ENCODE peak calls at places on chromosome X, in five cellular contexts. R is fibroblast of lung, Y is left ventricle myocardium inferior, N is thyroid gland, H is K562. K is an unnamed sample.

GRCh38 chrX:75155454-75155829 is 641 bp downstream of the ABCB7 start:
- DNase-seq in R (peak; percentile 6), N (no peak), Y (no peak), H (peak; percentile 18), K (no peak)

GRCh38 chrX:15947648-15948317 is 93.2 kb upstream of the AP1S2 start:
- DNase-seq in N (no peak), H (peak; percentile 6), R (peak; percentile 69), Y (no peak), K (no peak)

GRCh38 chrX:39309018-39309620 is 507.9 kb downstream of the MID1IP1 start:
- DNase-seq in N (no peak), Y (no peak), H (no peak), R (peak; percentile 75), K (no peak)

GRCh38 chrX:18353931-18354368 is 538 bp downstream of the SCML2 start:
- DNase-seq in H (peak; percentile 39), Y (no peak), R (no peak), N (peak; percentile 18), K (peak; percentile 38)

GRCh38 chrX:69285401-69285871 is 120.2 kb upstream of the PJA1 start:
- DNase-seq in H (no peak), N (no peak), Y (peak; percentile 51), R (no peak), K (no peak)

GRCh38 chrX:10239611-10240064 is 82.9 kb downstream of the CLCN4 start:
- DNase-seq in H (no peak), R (peak; percentile 73), Y (no peak), N (no peak), K (no peak)

GRCh38 chrX:10922158-10922557 is 189.0 kb upstream of the HCCS start:
- DNase-seq in H (no peak), Y (no peak), R (peak; percentile 86), N (peak; percentile 15), K (no peak)

GRCh38 chrX:9464435-9465371 is at the start of gene TBL1X:
- DNase-seq in Y (peak; percentile 64), H (peak; percentile 92), N (peak; percentile 52), R (peak; percentile 28), K (peak; percentile 76)

GRCh38 chrX:24862343-24862742 is 153.4 kb downstream of the ARX start:
- DNase-seq in Y (no peak), H (no peak), N (no peak), R (peak; percentile 25), K (no peak)

GRCh38 chrX:37796302-37796701 is 16.4 kb downstream of the CYBB start:
- DNase-seq in N (no peak), H (no peak), Y (no peak), R (no peak), K (no peak)

GRCh38 chrX:26574208-26574607 is 358.2 kb downstream of the MAGEB5 start:
- DNase-seq in H (no peak), R (no peak), Y (no peak), N (no peak), K (no peak)

GRCh38 chrX:41921492-41922124 is 1.7 kb downstream of the CASK start:
- DNase-seq in Y (no peak), H (no peak), N (no peak), R (peak; percentile 34), K (no peak)

GRCh38 chrX:152988536-152989291 is 5.2 kb downstream of the PNMA5 start:
- DNase-seq in N (no peak), R (no peak), Y (no peak), H (no peak), K (no peak)

GRCh38 chrX:85611926-85612325 is 232.5 kb upstream of the POF1B start:
- DNase-seq in Y (no peak), H (no peak), R (peak; percentile 4), N (no peak), K (no peak)

GRCh38 chrX:38974542-38974941 is 173.3 kb downstream of the MID1IP1 start:
- DNase-seq in Y (no peak), R (no peak), N (no peak), H (no peak), K (no peak)

GRCh38 chrX:29530520-29530919 is 684.8 kb upstream of the MAGEB2 start:
- DNase-seq in R (peak; percentile 51), H (no peak), Y (no peak), N (no peak), K (no peak)

GRCh38 chrX:104566921-104567501 is 1.0 kb downstream of the IL1RAPL2 start:
- DNase-seq in N (peak; percentile 8), Y (no peak), H (no peak), R (no peak), K (no peak)

GRCh38 chrX:104567506-104567905 is 1.5 kb downstream of the IL1RAPL2 start:
- DNase-seq in Y (no peak), H (no peak), R (no peak), N (no peak), K (no peak)

GRCh38 chrX:104564335-104564734 is 1.7 kb upstream of the IL1RAPL2 start:
- DNase-seq in H (no peak), Y (no peak), N (no peak), R (no peak), K (no peak)

GRCh38 chrX:104565791-104566687 is at the start of gene IL1RAPL2:
- DNase-seq in H (peak; percentile 29), N (peak; percentile 66), R (peak; percentile 19), Y (no peak), K (peak; percentile 28)

DNA sequence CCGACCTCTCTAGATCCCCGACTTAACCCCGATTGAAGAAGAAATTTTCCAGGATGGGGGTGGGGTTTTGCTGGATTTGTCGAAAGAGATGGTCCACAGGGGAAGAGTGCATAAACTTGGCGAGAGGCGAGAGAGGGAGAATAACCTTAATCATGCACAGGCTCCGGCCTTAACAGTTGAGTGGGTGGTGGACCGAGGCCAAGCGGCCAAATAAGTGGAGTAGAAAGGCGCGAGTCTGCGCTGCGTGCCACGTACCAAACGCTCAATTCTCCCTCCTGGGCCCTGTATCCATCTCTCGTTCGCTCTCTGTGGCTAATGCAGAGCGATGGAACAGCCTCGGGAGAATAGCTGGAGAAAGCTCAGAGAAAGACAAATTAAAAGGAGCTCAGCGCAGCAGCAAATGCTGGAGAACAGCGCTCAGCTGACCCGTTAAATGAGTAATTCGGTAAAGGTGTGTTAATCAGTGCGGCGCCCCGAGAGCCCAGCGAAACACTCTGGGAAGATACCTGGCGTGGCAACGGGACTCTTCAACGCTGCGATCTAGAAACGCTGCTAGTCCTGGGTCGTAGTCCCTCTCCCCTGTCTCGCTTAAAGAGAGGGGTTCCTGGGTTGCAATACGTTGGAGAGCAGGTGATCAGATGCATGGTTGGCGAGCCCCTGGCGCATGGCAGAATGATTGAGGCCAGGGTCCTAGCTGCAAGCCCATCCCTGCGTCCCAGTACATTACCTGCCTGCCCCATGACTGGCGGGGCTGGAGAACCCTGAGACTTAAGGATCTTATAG is 887 bp upstream of the IL1RAPL2 start:
- DNase-seq in H (no peak), Y (no peak), N (peak; percentile 59), R (no peak), K (no peak)
- H3K4me3 ChIP-seq in H (no peak overlapping the region), Y (no peak overlapping the region), N (no peak overlapping the region), R (no peak overlapping the region), K (no peak overlapping the region)

GRCh38 chrX:56764153-56764974 is 35.3 kb downstream of the NBDY start:
- DNase-seq in R (peak; percentile 62), H (peak; percentile 39), N (peak; percentile 53), Y (no peak), K (peak; percentile 54)
- H3K4me1 ChIP-seq in R (peaks cover 2% of the 10 kb centered on the region), H (no peaks in the 10 kb centered on the region), N (peaks cover 8% of the 10 kb centered on the region), Y (peaks cover 27% of the 10 kb centered on the region), K (no peaks in the 10 kb centered on the region)

GRCh38 chrX:130171446-130172126 is at the start of gene RAB33A:
- DNase-seq in R (peak; percentile 28), N (no peak), H (no peak), Y (peak; percentile 18), K (peak; percentile 45)
- H3K27me3 ChIP-seq in R (no peaks in the 10 kb centered on the region), N (no peaks in the 10 kb centered on the region), H (no peaks in the 10 kb centered on the region), Y (no peaks in the 10 kb centered on the region), K (no peaks in the 10 kb centered on the region)

GRCh38 chrX:49183701-49184281 is 2.4 kb downstream of the PRICKLE3 start:
- DNase-seq in H (no peak), N (no peak), Y (no peak), R (no peak), K (peak; percentile 61)
- H3K4me3 ChIP-seq in H (peak overlapping the region; percentile 76), N (no peak overlapping the region), Y (peak overlapping the region; percentile 69), R (peak overlapping the region; percentile 38), K (peak overlapping the region; percentile 33)

GRCh38 chrX:107729558-107730297 is 45.9 kb downstream of the TSC22D3 start:
- DNase-seq in N (peak; percentile 86), H (no peak), R (no peak), Y (peak; percentile 58), K (no peak)

GRCh38 chrX:107731831-107732502 is 43.6 kb downstream of the TSC22D3 start:
- DNase-seq in Y (peak; percentile 87), R (peak; percentile 79), H (peak; percentile 72), N (peak; percentile 94), K (peak; percentile 78)

GRCh38 chrX:107728342-107729099 is 47.1 kb downstream of the TSC22D3 start:
- DNase-seq in H (no peak), R (no peak), N (no peak), Y (no peak), K (no peak)

GRCh38 chrX:107730991-107731766 is 44.4 kb downstream of the TSC22D3 start:
- DNase-seq in N (no peak), R (peak; percentile 66), Y (no peak), H (no peak), K (no peak)

GRCh38 chrX:107730298-107730655 is 45.3 kb downstream of the TSC22D3 start:
- DNase-seq in H (no peak), N (peak; percentile 46), Y (no peak), R (no peak), K (no peak)
- H3K4me1 ChIP-seq in H (peaks cover 47% of the 10 kb centered on the region), N (peaks cover 61% of the 10 kb centered on the region), Y (peaks cover 95% of the 10 kb centered on the region), R (no peaks in the 10 kb centered on the region), K (peaks cover 6% of the 10 kb centered on the region)

DNA sequence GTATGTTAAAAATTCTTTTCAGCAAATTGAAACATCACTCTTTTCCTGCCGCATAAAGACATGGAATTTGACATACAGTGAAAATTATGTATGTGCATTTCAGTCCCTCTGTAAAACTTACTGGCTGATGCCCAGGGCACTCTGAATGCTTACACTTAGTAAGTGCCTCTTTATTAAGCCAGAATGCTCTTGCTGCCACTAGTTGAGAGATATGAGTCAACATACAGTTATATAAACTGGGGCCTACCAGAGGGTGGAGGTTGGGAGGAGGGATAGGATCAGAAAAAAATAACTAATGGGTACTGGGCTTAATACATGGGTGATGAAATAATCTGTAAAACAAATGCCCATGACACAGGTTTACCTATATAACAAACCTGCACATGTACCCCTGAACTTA is 38.2 kb upstream of the TRPC5 start:
- DNase-seq in H (no peak), Y (no peak), N (peak; percentile 1), R (peak; percentile 5), K (no peak)
- H3K27me3 ChIP-seq in H (no peaks in the 10 kb centered on the region), Y (no peaks in the 10 kb centered on the region), N (no peaks in the 10 kb centered on the region), R (no peaks in the 10 kb centered on the region), K (no peaks in the 10 kb centered on the region)

GRCh38 chrX:3244203-3244743 is 102.2 kb downstream of the MXRA5 start:
- DNase-seq in Y (no peak), R (peak; percentile 95), N (no peak), H (no peak), K (no peak)
- H3K4me3 ChIP-seq in Y (no peak overlapping the region), R (peak overlapping the region; percentile 20), N (no peak overlapping the region), H (no peak overlapping the region), K (no peak overlapping the region)